ENCODE peak calls at places on chromosome 14, in five cellular contexts. One of them, this sample, is unnamed.
A peak's percentile ranks its signal among the peaks of the same experiment; 100 is the strongest.

GRCh38 chr14:87813691-87814090 is 179.3 kb downstream of the GALC start:
- DNase-seq in astrocyte of the spinal cord: no peak
- DNase-seq in T1000: no peak
- DNase-seq in activated effector memory CD4-positive, alpha-beta T cell treated with anti-CD3 and anti-CD28 coated beads, Interleukin-2, amount 50 U/mL, for 16 hours: no peak
- DNase-seq in C1 segment of cervical spinal cord: no peak
- DNase-seq in this sample: no peak

GRCh38 chr14:81219821-81220487 is 805 bp downstream of the GTF2A1 start:
- DNase-seq in astrocyte of the spinal cord: no peak
- DNase-seq in C1 segment of cervical spinal cord: peak; percentile 43
- DNase-seq in activated effector memory CD4-positive, alpha-beta T cell treated with anti-CD3 and anti-CD28 coated beads, Interleukin-2, amount 50 U/mL, for 16 hours: peak; percentile 81
- DNase-seq in T1000: no peak
- DNase-seq in this sample: no peak

GRCh38 chr14:21978184-21978998 is 304.8 kb upstream of the OR4E1 start:
- DNase-seq in C1 segment of cervical spinal cord: no peak
- DNase-seq in T1000: no peak
- DNase-seq in astrocyte of the spinal cord: peak; percentile 16
- DNase-seq in activated effector memory CD4-positive, alpha-beta T cell treated with anti-CD3 and anti-CD28 coated beads, Interleukin-2, amount 50 U/mL, for 16 hours: peak; percentile 74
- DNase-seq in this sample: no peak

GRCh38 chr14:64303471-64303917 is 9.3 kb upstream of the ESR2 start:
- DNase-seq in C1 segment of cervical spinal cord: no peak
- DNase-seq in activated effector memory CD4-positive, alpha-beta T cell treated with anti-CD3 and anti-CD28 coated beads, Interleukin-2, amount 50 U/mL, for 16 hours: no peak
- DNase-seq in T1000: no peak
- DNase-seq in astrocyte of the spinal cord: peak; percentile 71
- DNase-seq in this sample: peak; percentile 33

GRCh38 chr14:68809524-68809923 is 16.7 kb upstream of the ZFP36L1 start:
- DNase-seq in T1000: no peak
- DNase-seq in activated effector memory CD4-positive, alpha-beta T cell treated with anti-CD3 and anti-CD28 coated beads, Interleukin-2, amount 50 U/mL, for 16 hours: no peak
- DNase-seq in C1 segment of cervical spinal cord: no peak
- DNase-seq in astrocyte of the spinal cord: no peak
- DNase-seq in this sample: no peak

GRCh38 chr14:76768201-76768656 is 7.0 kb downstream of the VASH1 start:
- DNase-seq in C1 segment of cervical spinal cord: no peak
- DNase-seq in activated effector memory CD4-positive, alpha-beta T cell treated with anti-CD3 and anti-CD28 coated beads, Interleukin-2, amount 50 U/mL, for 16 hours: peak; percentile 85
- DNase-seq in T1000: no peak
- DNase-seq in astrocyte of the spinal cord: no peak
- DNase-seq in this sample: no peak

GRCh38 chr14:101254805-101255764 is 306.2 kb upstream of the DIO3 start:
- DNase-seq in astrocyte of the spinal cord: no peak
- DNase-seq in activated effector memory CD4-positive, alpha-beta T cell treated with anti-CD3 and anti-CD28 coated beads, Interleukin-2, amount 50 U/mL, for 16 hours: no peak
- DNase-seq in C1 segment of cervical spinal cord: no peak
- DNase-seq in T1000: no peak
- DNase-seq in this sample: no peak

GRCh38 chr14:87264796-87265195 is 728.2 kb downstream of the GALC start:
- DNase-seq in activated effector memory CD4-positive, alpha-beta T cell treated with anti-CD3 and anti-CD28 coated beads, Interleukin-2, amount 50 U/mL, for 16 hours: no peak
- DNase-seq in C1 segment of cervical spinal cord: no peak
- DNase-seq in astrocyte of the spinal cord: no peak
- DNase-seq in T1000: no peak
- DNase-seq in this sample: no peak

This sample was measured in HS-5.